ENCODE peak calls at places on chromosome 11, in five cellular contexts. F is HCT116; M is adipocyte; G is CD4-positive, CD25-positive, alpha-beta regulatory T cell; B is esophagus muscularis mucosa. C is an unnamed sample.

GRCh38 chr11:118610773-118611432 is 3.5 kb downstream of the PHLDB1 start:
- DNase-seq in F (no peak), M (peak; percentile 89), G (peak; percentile 74), B (peak; percentile 94), C (peak; percentile 95)

GRCh38 chr11:113593698-113594308 is 112.3 kb downstream of the TMPRSS5 start:
- DNase-seq in F (no peak), M (no peak), G (peak; percentile 27), B (no peak), C (no peak)

GRCh38 chr11:83717551-83717950 is 431.4 kb upstream of the CCDC90B start:
- DNase-seq in F (no peak), M (no peak), G (no peak), B (no peak), C (no peak)

GRCh38 chr11:43316451-43316850 is 4.7 kb downstream of the API5 start:
- DNase-seq in F (no peak), M (peak; percentile 32), G (peak; percentile 7), B (no peak), C (no peak)

GRCh38 chr11:121482231-121483129 is 29.7 kb upstream of the SORL1-AS1 start:
- DNase-seq in F (no peak), M (no peak), G (peak; percentile 81), B (no peak), C (no peak)

GRCh38 chr11:119316729-119317591 is at the start of gene MCAM:
- DNase-seq in F (no peak), M (peak; percentile 54), G (no peak), B (no peak), C (peak; percentile 87)

GRCh38 chr11:69899957-69900821 is 81.0 kb upstream of the FGF3 start:
- DNase-seq in F (no peak), M (no peak), G (no peak), B (no peak), C (peak; percentile 59)

GRCh38 chr11:44622721-44623258 is 57.3 kb downstream of the CD82 start:
- DNase-seq in F (no peak), M (no peak), G (no peak), B (peak; percentile 74), C (peak; percentile 18)

GRCh38 chr11:16603890-16604783 is 134.3 kb upstream of the C11orf58 start:
- DNase-seq in F (no peak), M (peak; percentile 78), G (no peak), B (no peak), C (peak; percentile 88)

GRCh38 chr11:69907611-69908010 is 88.4 kb upstream of the FGF3 start:
- DNase-seq in F (no peak), M (no peak), G (no peak), B (no peak), C (peak; percentile 16)

GRCh38 chr11:28618426-28618825 is 510.2 kb downstream of the METTL15 start:
- DNase-seq in F (no peak), M (peak; percentile 30), G (no peak), B (no peak), C (no peak)

GRCh38 chr11:62645660-62645933 is 816 bp downstream of the GANAB start:
- DNase-seq in F (no peak), M (no peak), G (peak; percentile 39), B (no peak), C (no peak)

GRCh38 chr11:95516786-95517185 is 272.8 kb downstream of the FAM76B start:
- DNase-seq in F (no peak), M (peak; percentile 86), G (no peak), B (peak; percentile 17), C (no peak)

GRCh38 chr11:75815345-75815983 is 454 bp downstream of the UVRAG start:
- DNase-seq in F (no peak), M (peak; percentile 68), G (peak; percentile 48), B (no peak), C (peak; percentile 83)

GRCh38 chr11:105827906-105828305 is 194.1 kb downstream of the MSANTD4 start:
- DNase-seq in F (no peak), M (no peak), G (no peak), B (no peak), C (no peak)

GRCh38 chr11:102986815-102987214 is 31.3 kb upstream of the MMP13 start:
- DNase-seq in F (no peak), M (peak; percentile 23), G (no peak), B (no peak), C (no peak)

GRCh38 chr11:114180301-114181055 is 115.7 kb upstream of the NNMT start:
- DNase-seq in F (no peak), M (peak; percentile 45), G (peak; percentile 30), B (no peak), C (no peak)

GRCh38 chr11:12886508-12886907 is 122.6 kb upstream of the RASSF10 start:
- DNase-seq in F (no peak), M (no peak), G (no peak), B (no peak), C (no peak)

GRCh38 chr11:62665630-62666258 is 632 bp downstream of the CSKMT start:
- DNase-seq in F (no peak), M (peak; percentile 77), G (peak; percentile 58), B (peak; percentile 92), C (peak; percentile 50)

GRCh38 chr11:57214494-57214893 is 22.6 kb downstream of the APLNR start:
- DNase-seq in F (no peak), M (peak; percentile 85), G (no peak), B (no peak), C (no peak)

GRCh38 chr11:22733849-22734248 is 67.4 kb downstream of the GAS2 start:
- DNase-seq in F (no peak), M (no peak), G (no peak), B (no peak), C (no peak)

GRCh38 chr11:75147875-75148263 is 3.0 kb upstream of the SLCO2B1 start:
- DNase-seq in F (no peak), M (no peak), G (no peak), B (no peak), C (peak; percentile 74)

GRCh38 chr11:107385361-107385982 is 72.2 kb downstream of the CWF19L2 start:
- DNase-seq in F (peak; percentile 29), M (peak; percentile 59), G (no peak), B (no peak), C (no peak)

GRCh38 chr11:131356201-131356600 is 14.2 kb upstream of the NTM start:
- DNase-seq in F (no peak), M (peak; percentile 34), G (no peak), B (no peak), C (no peak)

GRCh38 chr11:69498614-69499175 is 17.2 kb downstream of the LINC01488 start:
- DNase-seq in F (no peak), M (no peak), G (no peak), B (no peak), C (no peak)

GRCh38 chr11:15901790-15902189 is 454.6 kb downstream of the SOX6 start:
- DNase-seq in F (no peak), M (no peak), G (no peak), B (no peak), C (no peak)

DNA sequence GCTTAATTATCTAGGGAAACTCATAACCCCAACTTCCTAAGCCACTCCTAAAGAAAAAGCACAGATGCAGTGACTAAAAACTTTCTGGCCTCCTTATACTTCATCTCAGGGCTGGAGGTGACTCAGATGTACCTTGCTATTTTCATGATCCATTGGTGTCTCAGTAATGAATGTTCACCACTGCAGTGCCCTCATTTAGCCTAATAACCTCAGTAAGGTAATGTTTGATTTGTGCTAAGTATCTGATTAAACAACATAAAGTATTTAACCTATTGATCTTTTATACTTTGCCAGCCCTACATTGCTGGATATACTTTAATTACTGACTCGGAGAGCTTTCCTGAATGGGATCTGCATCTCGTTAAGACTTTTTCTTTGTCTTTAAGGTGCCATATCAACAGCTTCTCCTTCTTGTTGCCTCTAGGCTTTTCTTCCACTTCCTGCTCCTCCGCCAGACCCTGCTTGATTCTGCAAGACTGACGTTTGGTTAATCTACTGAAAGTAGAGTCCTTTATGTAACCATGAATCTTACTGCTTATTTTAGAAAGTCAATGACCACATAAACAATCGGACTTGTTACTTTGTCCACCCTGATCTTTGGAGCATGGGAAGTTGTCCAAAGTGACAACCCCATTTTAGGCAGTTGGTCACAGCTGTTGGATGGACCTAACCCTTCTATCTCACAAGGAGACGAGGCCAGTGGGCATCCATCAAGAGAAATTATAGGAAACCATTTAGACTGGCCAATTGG is 303.0 kb downstream of the ST3GAL4 start:
- DNase-seq in F (no peak), M (no peak), G (no peak), B (no peak), C (no peak)
- H3K4me3 ChIP-seq in F (no peak overlapping the region), M (no peak overlapping the region), G (no peak overlapping the region), B (no peak overlapping the region), C (no peak overlapping the region)

GRCh38 chr11:61139391-61139790 is 21.8 kb downstream of the VPS37C start:
- DNase-seq in F (no peak), M (no peak), G (no peak), B (no peak), C (no peak)
- H3K4me1 ChIP-seq in F (peaks cover 5% of the 10 kb centered on the region), M (peaks cover 18% of the 10 kb centered on the region), G (no peaks in the 10 kb centered on the region), B (peaks cover 39% of the 10 kb centered on the region), C (peaks cover 9% of the 10 kb centered on the region)

GRCh38 chr11:65506770-65507485 is 8.1 kb downstream of the MALAT1 start:
- DNase-seq in F (peak; percentile 91), M (peak; percentile 72), G (peak; percentile 55), B (no peak), C (peak; percentile 25)
- H3K4me3 ChIP-seq in F (peak overlapping the region; percentile 7), M (peak overlapping the region; percentile 90), G (peak overlapping the region; percentile 100), B (peak overlapping the region; percentile 82), C (no peak overlapping the region)

GRCh38 chr11:111301004-111301839 is 2.9 kb downstream of the POU2AF3 start:
- DNase-seq in F (no peak), M (no peak), G (no peak), B (peak; percentile 89), C (no peak)
- H3K4me1 ChIP-seq in F (no peaks in the 10 kb centered on the region), M (peaks cover 5% of the 10 kb centered on the region), G (peaks cover 2% of the 10 kb centered on the region), B (peaks cover 42% of the 10 kb centered on the region), C (no peaks in the 10 kb centered on the region)

DNA sequence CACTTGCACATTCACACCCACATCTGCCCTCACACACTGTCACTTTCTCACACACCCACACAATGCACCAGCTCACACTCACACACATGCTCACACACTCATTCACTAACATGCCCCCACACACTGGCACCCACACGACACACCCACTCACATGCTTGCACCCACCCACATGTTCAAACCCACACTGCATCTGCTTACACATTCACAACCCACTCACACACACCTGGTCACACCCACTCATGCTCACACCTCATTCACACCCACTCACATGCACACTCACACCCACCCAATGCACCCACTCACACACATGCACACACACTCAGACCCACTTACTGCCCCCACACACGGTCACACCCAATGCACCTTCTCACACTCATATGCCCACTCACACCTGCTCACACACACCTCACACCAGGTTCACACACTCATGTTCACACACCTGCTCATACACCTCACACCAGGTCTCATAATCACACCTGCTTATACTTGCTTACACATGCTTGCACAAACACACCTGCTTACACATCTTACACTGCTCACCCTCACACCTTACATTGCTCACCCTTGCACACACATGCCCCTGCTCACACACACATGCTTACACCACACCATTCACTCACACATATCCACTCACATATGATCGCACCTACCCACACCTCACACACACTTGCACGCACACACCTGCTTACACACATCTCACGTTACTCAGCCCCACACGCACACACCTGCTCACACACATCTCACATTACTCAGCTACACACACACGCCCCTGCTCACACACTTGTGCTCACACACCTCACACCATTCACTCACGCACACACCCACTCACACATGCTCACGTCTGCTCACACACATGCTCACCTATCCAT is 3.9 kb upstream of the MYBPC3 start:
- DNase-seq in F (no peak), M (no peak), G (no peak), B (no peak), C (peak; percentile 27)
- H3K4me3 ChIP-seq in F (no peak overlapping the region), M (no peak overlapping the region), G (no peak overlapping the region), B (no peak overlapping the region), C (no peak overlapping the region)

GRCh38 chr11:128341280-128341679 is 246.1 kb downstream of the ETS1 start:
- DNase-seq in F (no peak), M (no peak), G (peak; percentile 90), B (no peak), C (peak; percentile 57)
- H3K4me1 ChIP-seq in F (no peaks in the 10 kb centered on the region), M (peaks cover 26% of the 10 kb centered on the region), G (peaks cover 62% of the 10 kb centered on the region), B (peaks cover 12% of the 10 kb centered on the region), C (peaks cover 4% of the 10 kb centered on the region)

GRCh38 chr11:1306186-1307162 is 3.0 kb downstream of the TOLLIP start:
- DNase-seq in F (no peak), M (no peak), G (no peak), B (no peak), C (no peak)
- H3K4me3 ChIP-seq in F (no peak overlapping the region), M (no peak overlapping the region), G (no peak overlapping the region), B (no peak overlapping the region), C (no peak overlapping the region)